ENCODE peak calls at places on chromosomes 5 and 9, in ten cellular contexts. K, Y, A, P, F, J, Z, I, E and L are unnamed samples.
A peak's percentile ranks its signal among the peaks of the same experiment; 100 is the strongest.

GRCh38 chr5:143800715-143801114 is 11.2 kb upstream of the HMHB1 start:
- DNase-seq in K (no peak), Z (no peak), I (no peak), E (no peak), P (no peak), Y (no peak), F (no peak), J (no peak), A (no peak), L (no peak)

GRCh38 chr9:14671327-14671840 is 21.8 kb downstream of the ZDHHC21 start:
- DNase-seq in J (no peak), F (no peak), Z (no peak), I (no peak), P (no peak), E (no peak), A (no peak), K (no peak), Y (no peak), L (no peak)

GRCh38 chr5:11048760-11049159 is 287.7 kb upstream of the DAP start:
- DNase-seq in K (peak; percentile 10), P (no peak), F (no peak), Y (no peak), J (no peak), Z (no peak), A (no peak), I (no peak), E (no peak), L (peak; percentile 55)

GRCh38 chr9:114775981-114776380 is 29.9 kb downstream of the TNFSF15 start:
- DNase-seq in A (no peak), F (no peak), E (no peak), P (no peak), Z (no peak), I (no peak), K (no peak), Y (no peak), J (no peak), L (no peak)

GRCh38 chr5:174409971-174410370 is 314.4 kb upstream of the MSX2 start:
- DNase-seq in A (no peak), K (no peak), Z (no peak), E (no peak), J (no peak), P (no peak), F (no peak), Y (no peak), I (no peak), L (no peak)

GRCh38 chr5:171633776-171634470 is 151.7 kb upstream of the SMIM23 start:
- DNase-seq in K (no peak), I (no peak), Y (no peak), J (no peak), Z (no peak), E (peak; percentile 34), F (no peak), P (no peak), A (no peak), L (no peak)

GRCh38 chr9:87119328-87119881 is 172.1 kb upstream of the GAS1 start:
- DNase-seq in Y (peak; percentile 50), E (peak; percentile 89), A (no peak), Z (no peak), J (peak; percentile 74), P (no peak), K (no peak), I (no peak), F (peak; percentile 17), L (no peak)

GRCh38 chr5:131630208-131630962 is 4.6 kb downstream of the RAPGEF6 start:
- DNase-seq in F (no peak), Y (no peak), P (no peak), K (no peak), E (no peak), J (no peak), I (no peak), A (no peak), Z (peak; percentile 90), L (no peak)

GRCh38 chr5:6453937-6454560 is 5.4 kb downstream of the UBE2QL1 start:
- DNase-seq in Z (no peak), A (no peak), J (no peak), F (no peak), P (no peak), Y (no peak), I (no peak), E (no peak), K (no peak), L (no peak)

GRCh38 chr5:42242829-42243485 is 180.3 kb upstream of the GHR start:
- DNase-seq in Y (no peak), K (no peak), Z (no peak), A (no peak), E (peak; percentile 72), F (no peak), J (no peak), I (no peak), P (no peak), L (no peak)

GRCh38 chr5:167940911-167941310 is 350.5 kb upstream of the WWC1 start:
- DNase-seq in K (no peak), A (no peak), Z (no peak), E (no peak), J (no peak), Y (no peak), I (no peak), P (no peak), F (no peak), L (no peak)

GRCh38 chr5:150764530-150764929 is 5.7 kb upstream of the DCTN4 start:
- DNase-seq in I (no peak), Y (no peak), P (no peak), F (no peak), Z (no peak), E (no peak), A (no peak), K (no peak), J (no peak), L (no peak)

GRCh38 chr5:150765789-150766149 is 7.0 kb upstream of the DCTN4 start:
- DNase-seq in K (no peak), P (no peak), A (no peak), F (no peak), I (no peak), E (no peak), Z (no peak), J (no peak), Y (no peak), L (no peak)

GRCh38 chr5:150765019-150765788 is 6.4 kb upstream of the DCTN4 start:
- DNase-seq in Y (no peak), K (no peak), E (no peak), I (no peak), P (no peak), J (no peak), A (no peak), F (no peak), Z (no peak), L (no peak)

GRCh38 chr5:150762216-150762615 is 3.4 kb upstream of the DCTN4 start:
- DNase-seq in I (no peak), J (no peak), K (no peak), Y (no peak), A (no peak), F (no peak), P (no peak), Z (no peak), E (no peak), L (no peak)

GRCh38 chr5:150763023-150763793 is 4.4 kb upstream of the DCTN4 start:
- DNase-seq in Z (peak; percentile 80), A (no peak), E (peak; percentile 89), K (peak; percentile 19), I (peak; percentile 71), J (peak; percentile 47), P (peak; percentile 46), F (peak; percentile 35), Y (no peak), L (no peak)
- TF ChIP-seq EP300 in Z (no peak), A (no peak), E (no peak), K (no peak), I (no peak), J (no peak), P (peak; percentile 44), F (no peak), Y (no peak), L (no peak)

DNA sequence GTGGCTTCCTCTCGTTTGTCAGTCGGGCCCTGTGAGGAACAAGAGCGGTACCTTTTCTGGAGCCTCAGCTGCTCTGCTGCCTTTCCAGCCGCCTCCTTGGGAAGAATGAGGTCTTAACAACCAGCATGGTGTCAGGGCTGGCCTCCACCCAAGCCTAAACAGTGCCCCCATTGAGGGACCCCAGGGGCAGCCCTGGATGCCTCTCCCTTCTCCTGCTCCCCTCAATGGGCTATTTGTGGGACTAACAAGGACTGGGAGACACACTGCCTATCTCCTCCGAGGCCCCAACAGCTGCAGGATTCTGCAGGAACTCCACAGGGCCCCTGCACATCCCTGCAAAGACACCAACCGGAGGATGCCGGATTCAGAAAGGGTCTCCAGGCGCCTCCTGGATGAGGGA is 155.4 kb upstream of the MAP3K1 start:
- DNase-seq in K (no peak), E (no peak), Y (no peak), P (no peak), J (no peak), Z (no peak), I (no peak), F (no peak), A (no peak), L (no peak)
- TF ChIP-seq EP300 in K (no peak), E (no peak), Y (no peak), P (no peak), J (no peak), Z (no peak), I (no peak), F (no peak), A (no peak), L (no peak)

DNA sequence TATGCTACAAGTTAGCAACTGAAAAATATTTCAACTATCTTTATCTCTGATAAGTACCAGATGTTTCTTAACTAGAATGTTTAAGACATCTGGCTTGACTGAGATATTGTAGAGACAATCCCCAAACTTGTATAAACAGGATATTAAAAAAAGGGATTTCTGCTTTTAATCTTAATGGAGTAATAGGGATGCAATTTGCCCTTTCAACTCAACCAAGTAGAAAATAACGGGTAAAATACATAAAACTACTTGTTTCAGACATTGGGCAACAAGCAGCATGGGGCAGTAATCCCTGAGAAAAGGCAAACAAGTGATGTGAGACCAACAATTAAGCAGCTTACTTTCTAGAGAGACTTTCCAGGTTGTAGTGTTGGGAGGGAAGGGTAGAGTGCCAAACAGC is 9.4 kb upstream of the ADAMTS12 start:
- DNase-seq in Z (no peak), J (no peak), E (no peak), Y (no peak), P (no peak), A (no peak), F (no peak), I (no peak), K (no peak), L (no peak)
- TF ChIP-seq EP300 in Z (no peak), J (no peak), E (no peak), Y (no peak), P (no peak), A (no peak), F (no peak), I (no peak), K (no peak), L (no peak)

DNA sequence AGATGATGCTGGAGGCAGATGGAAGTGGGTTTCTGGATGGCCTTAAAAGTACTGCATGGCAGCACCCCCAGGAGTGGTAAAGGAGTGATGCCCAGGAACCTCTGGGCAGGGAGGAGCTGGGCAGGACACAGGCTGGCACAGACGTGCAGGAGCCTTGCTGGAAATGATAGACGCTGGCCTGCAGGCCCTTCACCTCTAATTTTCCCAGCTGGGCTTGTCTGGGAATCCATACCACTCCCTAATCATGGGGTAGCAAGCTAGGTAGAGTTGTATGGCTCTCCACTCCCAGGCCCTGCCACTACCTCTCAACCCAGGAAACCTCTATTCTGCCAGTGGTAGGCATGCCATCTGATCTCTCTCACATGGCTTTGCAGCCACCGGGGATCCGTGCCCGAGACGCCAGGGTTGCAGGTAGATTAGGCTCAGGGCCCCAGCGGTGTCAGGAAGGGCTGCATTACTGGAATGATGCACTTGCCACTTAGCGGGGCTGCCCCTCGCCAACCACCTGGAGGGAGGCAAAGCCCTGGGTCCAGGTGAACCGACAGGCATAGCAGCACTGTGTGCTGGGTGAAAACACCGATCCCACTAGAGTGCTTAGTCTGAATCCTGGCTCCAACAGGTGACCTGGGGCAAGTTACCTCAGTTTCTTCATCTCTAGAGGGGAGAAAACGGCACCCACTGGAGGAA is 79.6 kb upstream of the SLC25A51 start:
- DNase-seq in Z (no peak), F (no peak), A (no peak), Y (no peak), J (no peak), E (no peak), P (no peak), K (no peak), I (no peak), L (no peak)
- TF ChIP-seq EP300 in Z (no peak), F (no peak), A (no peak), Y (no peak), J (no peak), E (no peak), P (no peak), K (no peak), I (no peak), L (no peak)